ENCODE peak calls at places on chromosome 4, in nine cellular contexts. One of them, this sample, is unnamed.

GRCh38 chr4:62881901-62882300 is 1527.3 kb downstream of the TECRL start:
- DNase-seq in colonic mucosa: no peak
- DNase-seq in cardiac fibroblast: no peak
- DNase-seq in fibroblast of mammary gland: no peak
- DNase-seq in choroid plexus epithelial cell: peak
- DNase-seq in activated B cell treated with CpG ODN at 0.5 μM for 24 hours: no peak
- DNase-seq in AG04449: no peak
- DNase-seq in body of pancreas: no peak
- DNase-seq in A549: no peak
- DNase-seq in this sample: no peak

GRCh38 chr4:7911044-7911578 is 28.6 kb downstream of the AFAP1 start:
- DNase-seq in activated B cell treated with CpG ODN at 0.5 μM for 24 hours: no peak
- DNase-seq in AG04449: peak
- DNase-seq in cardiac fibroblast: peak
- DNase-seq in A549: no peak
- DNase-seq in fibroblast of mammary gland: peak
- DNase-seq in choroid plexus epithelial cell: peak
- DNase-seq in body of pancreas: peak
- DNase-seq in colonic mucosa: peak
- DNase-seq in this sample: no peak

GRCh38 chr4:165384608-165385007 is 5.8 kb downstream of the CPE start:
- DNase-seq in colonic mucosa: no peak
- DNase-seq in activated B cell treated with CpG ODN at 0.5 μM for 24 hours: no peak
- DNase-seq in choroid plexus epithelial cell: peak
- DNase-seq in A549: no peak
- DNase-seq in fibroblast of mammary gland: peak
- DNase-seq in body of pancreas: no peak
- DNase-seq in cardiac fibroblast: peak
- DNase-seq in AG04449: no peak
- DNase-seq in this sample: no peak

GRCh38 chr4:78247541-78248285 is 190.6 kb downstream of the FRAS1 start:
- DNase-seq in activated B cell treated with CpG ODN at 0.5 μM for 24 hours: no peak
- DNase-seq in colonic mucosa: no peak
- DNase-seq in body of pancreas: no peak
- DNase-seq in A549: no peak
- DNase-seq in cardiac fibroblast: no peak
- DNase-seq in AG04449: no peak
- DNase-seq in choroid plexus epithelial cell: no peak
- DNase-seq in fibroblast of mammary gland: no peak
- DNase-seq in this sample: no peak

GRCh38 chr4:181272427-181272826 is 970.8 kb upstream of the TENM3 start:
- DNase-seq in AG04449: no peak
- DNase-seq in fibroblast of mammary gland: no peak
- DNase-seq in body of pancreas: no peak
- DNase-seq in choroid plexus epithelial cell: no peak
- DNase-seq in cardiac fibroblast: no peak
- DNase-seq in A549: no peak
- DNase-seq in colonic mucosa: no peak
- DNase-seq in activated B cell treated with CpG ODN at 0.5 μM for 24 hours: no peak
- DNase-seq in this sample: no peak

GRCh38 chr4:8282742-8283141 is 13.2 kb downstream of the HTRA3 start:
- DNase-seq in activated B cell treated with CpG ODN at 0.5 μM for 24 hours: no peak
- DNase-seq in choroid plexus epithelial cell: no peak
- DNase-seq in A549: no peak
- DNase-seq in colonic mucosa: no peak
- DNase-seq in body of pancreas: no peak
- DNase-seq in cardiac fibroblast: no peak
- DNase-seq in AG04449: no peak
- DNase-seq in fibroblast of mammary gland: no peak
- DNase-seq in this sample: no peak

GRCh38 chr4:117777721-117778120 is 256.6 kb upstream of the NDST3 start:
- DNase-seq in colonic mucosa: no peak
- DNase-seq in activated B cell treated with CpG ODN at 0.5 μM for 24 hours: no peak
- DNase-seq in body of pancreas: no peak
- DNase-seq in fibroblast of mammary gland: no peak
- DNase-seq in A549: no peak
- DNase-seq in AG04449: no peak
- DNase-seq in cardiac fibroblast: no peak
- DNase-seq in choroid plexus epithelial cell: no peak
- DNase-seq in this sample: no peak

GRCh38 chr4:180336494-180337090 is 1906.6 kb upstream of the TENM3 start:
- DNase-seq in A549: no peak
- DNase-seq in cardiac fibroblast: no peak
- DNase-seq in AG04449: no peak
- DNase-seq in choroid plexus epithelial cell: no peak
- DNase-seq in fibroblast of mammary gland: no peak
- DNase-seq in body of pancreas: no peak
- DNase-seq in colonic mucosa: no peak
- DNase-seq in activated B cell treated with CpG ODN at 0.5 μM for 24 hours: no peak
- DNase-seq in this sample: no peak

GRCh38 chr4:173448103-173448502 is 49.2 kb upstream of the SCRG1 start:
- DNase-seq in cardiac fibroblast: peak
- DNase-seq in body of pancreas: no peak
- DNase-seq in A549: no peak
- DNase-seq in activated B cell treated with CpG ODN at 0.5 μM for 24 hours: no peak
- DNase-seq in choroid plexus epithelial cell: peak
- DNase-seq in fibroblast of mammary gland: peak
- DNase-seq in AG04449: no peak
- DNase-seq in colonic mucosa: no peak
- DNase-seq in this sample: no peak

GRCh38 chr4:42596918-42597317 is 60.0 kb downstream of the ATP8A1 start:
- DNase-seq in choroid plexus epithelial cell: no peak
- DNase-seq in fibroblast of mammary gland: no peak
- DNase-seq in cardiac fibroblast: no peak
- DNase-seq in activated B cell treated with CpG ODN at 0.5 μM for 24 hours: no peak
- DNase-seq in colonic mucosa: no peak
- DNase-seq in body of pancreas: no peak
- DNase-seq in AG04449: no peak
- DNase-seq in A549: no peak
- DNase-seq in this sample: no peak

GRCh38 chr4:101763576-101763975 is 27.0 kb upstream of the BANK1 start:
- DNase-seq in colonic mucosa: no peak
- DNase-seq in cardiac fibroblast: no peak
- DNase-seq in choroid plexus epithelial cell: no peak
- DNase-seq in fibroblast of mammary gland: no peak
- DNase-seq in A549: no peak
- DNase-seq in AG04449: no peak
- DNase-seq in body of pancreas: no peak
- DNase-seq in activated B cell treated with CpG ODN at 0.5 μM for 24 hours: no peak
- DNase-seq in this sample: no peak

GRCh38 chr4:107278791-107279481 is 242.8 kb upstream of the DKK2 start:
- DNase-seq in activated B cell treated with CpG ODN at 0.5 μM for 24 hours: no peak
- DNase-seq in colonic mucosa: no peak
- DNase-seq in AG04449: no peak
- DNase-seq in cardiac fibroblast: no peak
- DNase-seq in fibroblast of mammary gland: peak
- DNase-seq in body of pancreas: no peak
- DNase-seq in A549: no peak
- DNase-seq in choroid plexus epithelial cell: no peak
- DNase-seq in this sample: no peak

GRCh38 chr4:610411-611261 is 14.7 kb upstream of the PDE6B start:
- DNase-seq in activated B cell treated with CpG ODN at 0.5 μM for 24 hours: no peak
- DNase-seq in body of pancreas: no peak
- DNase-seq in colonic mucosa: peak
- DNase-seq in cardiac fibroblast: peak
- DNase-seq in AG04449: peak
- DNase-seq in fibroblast of mammary gland: peak
- DNase-seq in A549: peak
- DNase-seq in choroid plexus epithelial cell: peak
- DNase-seq in this sample: peak

GRCh38 chr4:74037076-74037475 is 1.4 kb downstream of the CXCL3 start:
- DNase-seq in colonic mucosa: peak
- DNase-seq in cardiac fibroblast: peak
- DNase-seq in A549: no peak
- DNase-seq in body of pancreas: no peak
- DNase-seq in AG04449: no peak
- DNase-seq in choroid plexus epithelial cell: no peak
- DNase-seq in fibroblast of mammary gland: no peak
- DNase-seq in activated B cell treated with CpG ODN at 0.5 μM for 24 hours: no peak
- DNase-seq in this sample: no peak

GRCh38 chr4:117545042-117545441 is 459.7 kb upstream of the TRAM1L1 start:
- DNase-seq in body of pancreas: no peak
- DNase-seq in fibroblast of mammary gland: no peak
- DNase-seq in colonic mucosa: no peak
- DNase-seq in choroid plexus epithelial cell: no peak
- DNase-seq in A549: no peak
- DNase-seq in AG04449: no peak
- DNase-seq in activated B cell treated with CpG ODN at 0.5 μM for 24 hours: no peak
- DNase-seq in cardiac fibroblast: no peak
- DNase-seq in this sample: no peak

GRCh38 chr4:26858035-26858918 is 2.4 kb upstream of the STIM2 start:
- DNase-seq in activated B cell treated with CpG ODN at 0.5 μM for 24 hours: no peak
- DNase-seq in fibroblast of mammary gland: no peak
- DNase-seq in choroid plexus epithelial cell: no peak
- DNase-seq in colonic mucosa: no peak
- DNase-seq in AG04449: no peak
- DNase-seq in cardiac fibroblast: no peak
- DNase-seq in body of pancreas: no peak
- DNase-seq in A549: no peak
- DNase-seq in this sample: no peak

GRCh38 chr4:74308215-74308614 is at the start of gene EPGN:
- DNase-seq in cardiac fibroblast: peak
- DNase-seq in AG04449: no peak
- DNase-seq in body of pancreas: no peak
- DNase-seq in A549: no peak
- DNase-seq in activated B cell treated with CpG ODN at 0.5 μM for 24 hours: no peak
- DNase-seq in fibroblast of mammary gland: peak
- DNase-seq in colonic mucosa: no peak
- DNase-seq in choroid plexus epithelial cell: peak
- DNase-seq in this sample: no peak

GRCh38 chr4:167885872-167886271 is 206.5 kb upstream of the ANXA10 start:
- DNase-seq in A549: no peak
- DNase-seq in activated B cell treated with CpG ODN at 0.5 μM for 24 hours: no peak
- DNase-seq in body of pancreas: no peak
- DNase-seq in cardiac fibroblast: peak
- DNase-seq in choroid plexus epithelial cell: peak
- DNase-seq in fibroblast of mammary gland: peak
- DNase-seq in colonic mucosa: no peak
- DNase-seq in AG04449: no peak
- DNase-seq in this sample: no peak

GRCh38 chr4:92303621-92304027 is at the start of gene GRID2:
- DNase-seq in AG04449: no peak
- DNase-seq in A549: peak
- DNase-seq in body of pancreas: no peak
- DNase-seq in choroid plexus epithelial cell: peak
- DNase-seq in activated B cell treated with CpG ODN at 0.5 μM for 24 hours: no peak
- DNase-seq in fibroblast of mammary gland: no peak
- DNase-seq in cardiac fibroblast: peak
- DNase-seq in colonic mucosa: no peak
- DNase-seq in this sample: peak

GRCh38 chr4:3145251-3145908 is 70.9 kb downstream of the HTT start:
- DNase-seq in cardiac fibroblast: peak
- DNase-seq in AG04449: no peak
- DNase-seq in body of pancreas: no peak
- DNase-seq in choroid plexus epithelial cell: peak
- DNase-seq in A549: no peak
- DNase-seq in fibroblast of mammary gland: peak
- DNase-seq in colonic mucosa: no peak
- DNase-seq in activated B cell treated with CpG ODN at 0.5 μM for 24 hours: no peak
- DNase-seq in this sample: no peak
- TF ChIP-seq CTCF in cardiac fibroblast: no peak
- TF ChIP-seq CTCF in AG04449: no peak
- TF ChIP-seq CTCF in body of pancreas: peak
- TF ChIP-seq CTCF in choroid plexus epithelial cell: peak
- TF ChIP-seq CTCF in A549: peak
- TF ChIP-seq CTCF in fibroblast of mammary gland: peak
- TF ChIP-seq CTCF in colonic mucosa: no peak
- TF ChIP-seq CTCF in activated B cell treated with CpG ODN at 0.5 μM for 24 hours: no peak
- TF ChIP-seq CTCF in this sample: peak

GRCh38 chr4:41044165-41044564 is 170.2 kb downstream of the APBB2 start:
- DNase-seq in fibroblast of mammary gland: peak
- DNase-seq in body of pancreas: no peak
- DNase-seq in cardiac fibroblast: peak
- DNase-seq in A549: no peak
- DNase-seq in activated B cell treated with CpG ODN at 0.5 μM for 24 hours: no peak
- DNase-seq in colonic mucosa: no peak
- DNase-seq in choroid plexus epithelial cell: no peak
- DNase-seq in AG04449: no peak
- DNase-seq in this sample: no peak
- TF ChIP-seq CTCF in fibroblast of mammary gland: no peak
- TF ChIP-seq CTCF in body of pancreas: no peak
- TF ChIP-seq CTCF in cardiac fibroblast: no peak
- TF ChIP-seq CTCF in A549: no peak
- TF ChIP-seq CTCF in activated B cell treated with CpG ODN at 0.5 μM for 24 hours: no peak
- TF ChIP-seq CTCF in colonic mucosa: no peak
- TF ChIP-seq CTCF in choroid plexus epithelial cell: no peak
- TF ChIP-seq CTCF in AG04449: no peak
- TF ChIP-seq CTCF in this sample: peak

GRCh38 chr4:4507923-4508322 is 33.9 kb downstream of the STX18 start:
- DNase-seq in colonic mucosa: no peak
- DNase-seq in cardiac fibroblast: peak
- DNase-seq in activated B cell treated with CpG ODN at 0.5 μM for 24 hours: no peak
- DNase-seq in fibroblast of mammary gland: no peak
- DNase-seq in A549: peak
- DNase-seq in AG04449: no peak
- DNase-seq in body of pancreas: no peak
- DNase-seq in choroid plexus epithelial cell: peak
- DNase-seq in this sample: no peak
- TF ChIP-seq CTCF in colonic mucosa: peak
- TF ChIP-seq CTCF in cardiac fibroblast: peak
- TF ChIP-seq CTCF in activated B cell treated with CpG ODN at 0.5 μM for 24 hours: no peak
- TF ChIP-seq CTCF in fibroblast of mammary gland: peak
- TF ChIP-seq CTCF in A549: peak
- TF ChIP-seq CTCF in AG04449: no peak
- TF ChIP-seq CTCF in body of pancreas: peak
- TF ChIP-seq CTCF in choroid plexus epithelial cell: peak
- TF ChIP-seq CTCF in this sample: peak

DNA sequence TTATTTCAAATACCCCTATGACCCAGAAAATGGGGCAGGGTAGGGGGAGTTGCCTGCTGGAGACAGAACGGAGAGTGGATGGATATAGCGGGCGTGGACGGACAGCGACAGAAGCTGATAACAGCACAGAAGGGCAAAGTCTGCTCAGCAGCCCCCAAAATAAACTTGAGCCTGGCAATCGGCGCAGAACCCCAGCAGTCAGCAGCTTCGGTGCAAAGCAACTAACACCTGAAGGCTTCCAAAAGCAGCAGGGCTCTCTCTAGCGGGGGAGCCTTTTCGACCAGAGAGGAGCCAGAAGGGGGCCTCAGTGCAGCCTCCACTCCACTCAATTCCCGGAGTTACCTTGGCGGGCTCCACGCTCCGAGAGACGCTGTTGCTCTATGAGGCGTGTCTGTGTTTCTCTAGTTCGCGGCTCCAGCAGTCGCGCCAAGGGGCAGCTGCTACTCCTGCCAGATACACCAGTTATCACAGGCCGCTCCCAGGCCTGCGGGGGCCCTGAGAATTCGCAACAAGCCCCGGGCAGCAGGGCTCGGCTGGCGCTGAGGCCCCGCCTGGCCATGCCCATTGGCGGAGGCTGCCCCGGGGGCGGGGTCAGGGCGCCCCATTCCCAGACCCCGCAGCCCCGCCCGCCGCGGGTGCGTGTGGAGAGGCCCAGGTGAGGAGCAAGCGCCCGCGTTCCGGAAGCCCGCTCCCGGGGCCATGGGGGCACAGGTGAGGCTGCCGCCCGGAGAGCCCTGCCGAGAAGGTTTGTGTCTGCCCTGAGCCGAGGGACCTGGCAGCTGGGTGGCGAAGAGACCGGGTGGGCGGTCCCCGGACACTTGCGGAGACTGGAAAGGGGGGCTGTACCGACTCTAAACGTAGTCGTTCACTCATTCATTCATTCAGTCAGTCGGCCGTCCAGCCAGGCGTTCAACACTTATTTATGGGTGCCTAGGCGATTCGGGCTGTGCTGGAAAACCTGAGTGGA is at the start of the genes CNGA1 and NIPAL1:
- DNase-seq in choroid plexus epithelial cell: peak
- DNase-seq in body of pancreas: peak
- DNase-seq in cardiac fibroblast: peak
- DNase-seq in fibroblast of mammary gland: peak
- DNase-seq in A549: peak
- DNase-seq in activated B cell treated with CpG ODN at 0.5 μM for 24 hours: peak
- DNase-seq in AG04449: no peak
- DNase-seq in colonic mucosa: peak
- DNase-seq in this sample: peak
- TF ChIP-seq CTCF in choroid plexus epithelial cell: peak
- TF ChIP-seq CTCF in body of pancreas: peak
- TF ChIP-seq CTCF in cardiac fibroblast: peak
- TF ChIP-seq CTCF in fibroblast of mammary gland: peak
- TF ChIP-seq CTCF in A549: peak
- TF ChIP-seq CTCF in activated B cell treated with CpG ODN at 0.5 μM for 24 hours: no peak
- TF ChIP-seq CTCF in AG04449: peak
- TF ChIP-seq CTCF in colonic mucosa: no peak
- TF ChIP-seq CTCF in this sample: peak

This sample was measured in type B pancreatic cell.